ENCODE peak calls at places on chromosomes 3 and 15, in six cellular contexts. One of them, this sample, is unnamed.

GRCh38 chr3:132659370-132660055 is at the start of gene ACAD11:
- DNase-seq in GM12878: peak; percentile 35
- DNase-seq in A549: peak; percentile 60
- DNase-seq in suprapubic skin: peak; percentile 86
- DNase-seq in H1: no peak
- DNase-seq in transverse colon: peak; percentile 70
- DNase-seq in this sample: peak; percentile 75

GRCh38 chr3:66276705-66277274 is 56.0 kb downstream of the SLC25A26 start:
- DNase-seq in GM12878: no peak
- DNase-seq in A549: peak; percentile 62
- DNase-seq in suprapubic skin: no peak
- DNase-seq in H1: peak; percentile 7
- DNase-seq in transverse colon: peak; percentile 58
- DNase-seq in this sample: peak; percentile 39

GRCh38 chr3:88291516-88291915 is 141.8 kb downstream of the C3orf38 start:
- DNase-seq in GM12878: no peak
- DNase-seq in A549: no peak
- DNase-seq in suprapubic skin: no peak
- DNase-seq in H1: no peak
- DNase-seq in transverse colon: no peak
- DNase-seq in this sample: no peak

GRCh38 chr3:46603461-46604062 is 8.8 kb upstream of the FAM240A start:
- DNase-seq in GM12878: no peak
- DNase-seq in A549: no peak
- DNase-seq in suprapubic skin: no peak
- DNase-seq in H1: no peak
- DNase-seq in transverse colon: no peak
- DNase-seq in this sample: no peak

GRCh38 chr3:190621209-190621608 is 107.3 kb downstream of the IL1RAP start:
- DNase-seq in GM12878: no peak
- DNase-seq in A549: no peak
- DNase-seq in suprapubic skin: no peak
- DNase-seq in H1: no peak
- DNase-seq in transverse colon: no peak
- DNase-seq in this sample: no peak

GRCh38 chr3:141553055-141553454 is 66.2 kb downstream of the RASA2 start:
- DNase-seq in GM12878: no peak
- DNase-seq in A549: no peak
- DNase-seq in suprapubic skin: no peak
- DNase-seq in H1: no peak
- DNase-seq in transverse colon: no peak
- DNase-seq in this sample: no peak

GRCh38 chr3:183275418-183275817 is 22.4 kb downstream of the B3GNT5 start:
- DNase-seq in GM12878: no peak
- DNase-seq in A549: peak; percentile 38
- DNase-seq in suprapubic skin: no peak
- DNase-seq in H1: no peak
- DNase-seq in transverse colon: no peak
- DNase-seq in this sample: no peak

GRCh38 chr3:114504941-114505632 is 211.3 kb downstream of the TIGIT start:
- DNase-seq in GM12878: no peak
- DNase-seq in A549: no peak
- DNase-seq in suprapubic skin: no peak
- DNase-seq in H1: no peak
- DNase-seq in transverse colon: no peak
- DNase-seq in this sample: no peak

GRCh38 chr3:70832811-70833509 is 520.5 kb upstream of the MDFIC2 start:
- DNase-seq in GM12878: no peak
- DNase-seq in A549: no peak
- DNase-seq in suprapubic skin: no peak
- DNase-seq in H1: no peak
- DNase-seq in transverse colon: no peak
- DNase-seq in this sample: no peak

GRCh38 chr3:111667621-111668239 is 72.6 kb upstream of the ZBED2 start:
- DNase-seq in GM12878: peak; percentile 69
- DNase-seq in A549: no peak
- DNase-seq in suprapubic skin: no peak
- DNase-seq in H1: no peak
- DNase-seq in transverse colon: peak; percentile 41
- DNase-seq in this sample: no peak

DNA sequence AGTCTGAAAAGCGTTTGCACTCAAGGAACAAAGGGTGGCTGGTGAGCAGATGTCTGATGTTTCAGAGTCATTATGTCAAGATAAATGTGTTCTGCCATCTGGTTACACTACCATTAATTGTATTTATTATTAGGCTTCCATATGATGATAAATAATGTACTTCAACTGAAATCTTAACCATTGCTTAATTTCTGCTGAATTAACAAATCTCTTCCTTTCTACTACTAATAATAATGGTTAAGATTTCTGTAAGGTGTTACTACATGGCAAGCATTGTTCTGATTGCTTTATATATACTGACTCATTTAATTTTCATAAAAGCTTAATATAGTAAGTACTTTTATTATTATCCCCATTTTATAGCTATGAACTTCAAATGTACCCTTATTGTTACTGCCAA is 68.4 kb upstream of the GALNT15 start:
- DNase-seq in GM12878: no peak
- DNase-seq in A549: no peak
- DNase-seq in suprapubic skin: no peak
- DNase-seq in H1: no peak
- DNase-seq in transverse colon: no peak
- DNase-seq in this sample: no peak
- TF ChIP-seq POLR2A in GM12878: no peak
- TF ChIP-seq POLR2A in A549: no peak
- TF ChIP-seq POLR2A in suprapubic skin: no peak
- TF ChIP-seq POLR2A in H1: no peak
- TF ChIP-seq POLR2A in transverse colon: no peak
- TF ChIP-seq POLR2A in this sample: no peak

GRCh38 chr15:50150851-50151250 is 31.1 kb upstream of the SLC27A2 start:
- DNase-seq in GM12878: no peak
- DNase-seq in A549: no peak
- DNase-seq in suprapubic skin: no peak
- DNase-seq in H1: no peak
- DNase-seq in transverse colon: no peak
- DNase-seq in this sample: no peak

GRCh38 chr15:50150349-50150748 is 31.3 kb upstream of the ATP8B4 start:
- DNase-seq in GM12878: no peak
- DNase-seq in A549: no peak
- DNase-seq in suprapubic skin: no peak
- DNase-seq in H1: no peak
- DNase-seq in transverse colon: no peak
- DNase-seq in this sample: no peak

GRCh38 chr15:50146661-50147060 is 27.6 kb upstream of the ATP8B4 start:
- DNase-seq in GM12878: no peak
- DNase-seq in A549: no peak
- DNase-seq in suprapubic skin: no peak
- DNase-seq in H1: no peak
- DNase-seq in transverse colon: no peak
- DNase-seq in this sample: no peak

GRCh38 chr15:50149090-50149489 is 30.1 kb upstream of the ATP8B4 start:
- DNase-seq in GM12878: no peak
- DNase-seq in A549: no peak
- DNase-seq in suprapubic skin: no peak
- DNase-seq in H1: no peak
- DNase-seq in transverse colon: no peak
- DNase-seq in this sample: no peak

GRCh38 chr15:50148362-50148963 is 29.4 kb upstream of the ATP8B4 start:
- DNase-seq in GM12878: no peak
- DNase-seq in A549: peak; percentile 91
- DNase-seq in suprapubic skin: no peak
- DNase-seq in H1: peak; percentile 7
- DNase-seq in transverse colon: peak; percentile 52
- DNase-seq in this sample: no peak
- TF ChIP-seq CTCF in GM12878: peak; percentile 27
- TF ChIP-seq CTCF in A549: peak; percentile 96
- TF ChIP-seq CTCF in suprapubic skin: peak; percentile 11
- TF ChIP-seq CTCF in H1: peak; percentile 77
- TF ChIP-seq CTCF in transverse colon: peak; percentile 48
- TF ChIP-seq CTCF in this sample: no peak

DNA sequence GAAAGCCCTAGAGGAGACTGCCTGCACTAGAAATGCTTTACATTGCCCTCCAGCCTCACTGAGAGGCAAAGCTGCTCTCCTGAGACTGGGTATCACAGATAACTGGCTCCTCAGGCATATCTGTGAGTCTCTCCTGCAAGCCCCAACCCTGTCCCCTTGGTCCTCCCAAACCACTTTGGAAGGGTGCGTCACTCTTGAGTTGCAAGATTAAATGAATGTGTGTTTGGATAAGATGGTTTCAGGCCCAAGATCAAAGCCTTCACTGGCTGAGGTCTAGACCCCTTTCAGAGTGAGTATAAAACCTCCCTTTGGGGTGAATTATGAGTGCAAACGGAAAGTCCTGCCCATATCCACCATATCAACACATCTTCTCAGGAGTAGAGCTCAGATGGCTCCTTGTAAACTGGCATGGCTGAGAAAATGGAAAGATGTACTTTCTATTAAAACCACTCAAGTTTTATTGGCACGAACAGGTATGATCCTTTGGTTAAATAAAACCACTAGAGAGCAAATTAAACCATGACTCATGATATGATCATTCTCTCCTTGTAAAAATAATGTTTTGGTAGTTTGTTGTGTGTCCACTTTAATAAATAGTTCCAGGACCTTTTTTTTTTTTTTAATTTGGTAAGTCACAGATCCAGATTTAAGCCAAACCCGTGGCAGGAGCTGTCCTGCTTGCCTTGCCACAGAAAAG is 164.0 kb downstream of the CHST2 start:
- DNase-seq in GM12878: no peak
- DNase-seq in A549: no peak
- DNase-seq in suprapubic skin: no peak
- DNase-seq in H1: no peak
- DNase-seq in transverse colon: no peak
- DNase-seq in this sample: no peak
- TF ChIP-seq EP300 in GM12878: no peak
- TF ChIP-seq EP300 in A549: no peak
- TF ChIP-seq EP300 in suprapubic skin: no peak
- TF ChIP-seq EP300 in H1: no peak
- TF ChIP-seq EP300 in transverse colon: no peak
- TF ChIP-seq EP300 in this sample: no peak

DNA sequence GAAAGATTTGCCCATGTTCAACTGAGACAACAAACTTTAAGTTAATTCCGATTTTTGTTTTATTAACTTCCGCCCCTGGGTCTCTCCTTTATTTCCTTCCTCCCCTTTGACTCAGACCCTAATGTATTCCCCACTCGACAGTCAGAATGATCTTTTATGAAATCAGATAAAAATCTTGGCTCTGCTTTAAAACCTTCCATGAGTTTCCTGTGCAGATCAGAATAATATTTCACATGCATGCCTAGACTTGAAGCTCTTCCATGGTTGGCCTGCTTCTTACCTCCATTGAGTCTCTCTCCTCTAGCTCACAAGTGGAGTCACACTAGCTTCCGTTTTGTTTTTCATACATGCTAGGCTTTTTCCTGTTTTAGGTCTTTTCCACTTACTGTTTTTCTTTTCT is 116.8 kb upstream of the SPATA16 start:
- DNase-seq in GM12878: no peak
- DNase-seq in A549: no peak
- DNase-seq in suprapubic skin: no peak
- DNase-seq in H1: no peak
- DNase-seq in transverse colon: no peak
- DNase-seq in this sample: no peak
- TF ChIP-seq POLR2A in GM12878: no peak
- TF ChIP-seq POLR2A in A549: no peak
- TF ChIP-seq POLR2A in suprapubic skin: no peak
- TF ChIP-seq POLR2A in H1: no peak
- TF ChIP-seq POLR2A in transverse colon: no peak
- TF ChIP-seq POLR2A in this sample: no peak

DNA sequence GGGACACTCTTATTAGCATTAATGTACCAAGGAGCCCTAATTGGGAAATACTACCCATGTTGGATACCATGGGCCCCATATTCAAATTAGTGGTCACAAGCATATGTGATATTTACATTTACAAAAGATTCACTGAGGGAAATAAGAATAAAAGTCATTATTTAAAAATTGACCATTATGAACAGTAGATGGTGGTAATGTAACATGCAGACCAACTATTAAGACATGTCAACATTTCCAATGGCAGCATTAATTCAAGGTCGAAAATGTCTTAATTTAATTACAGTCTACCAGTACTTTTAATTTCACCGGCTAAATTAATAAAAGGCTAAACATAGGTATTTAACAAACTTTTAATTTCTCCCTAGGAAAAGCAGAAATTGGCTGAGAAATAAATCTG is 26.3 kb downstream of the NEK11 start:
- DNase-seq in GM12878: no peak
- DNase-seq in A549: no peak
- DNase-seq in suprapubic skin: no peak
- DNase-seq in H1: no peak
- DNase-seq in transverse colon: no peak
- DNase-seq in this sample: no peak
- TF ChIP-seq CTCF in GM12878: peak; percentile 29
- TF ChIP-seq CTCF in A549: peak; percentile 42
- TF ChIP-seq CTCF in suprapubic skin: no peak
- TF ChIP-seq CTCF in H1: no peak
- TF ChIP-seq CTCF in transverse colon: no peak
- TF ChIP-seq CTCF in this sample: no peak

GRCh38 chr3:35780800-35781199 is 141.5 kb downstream of the ARPP21 start:
- DNase-seq in GM12878: no peak
- DNase-seq in A549: no peak
- DNase-seq in suprapubic skin: no peak
- DNase-seq in H1: no peak
- DNase-seq in transverse colon: no peak
- DNase-seq in this sample: no peak

GRCh38 chr3:35776346-35776745 is 137.0 kb downstream of the ARPP21 start:
- DNase-seq in GM12878: no peak
- DNase-seq in A549: no peak
- DNase-seq in suprapubic skin: no peak
- DNase-seq in H1: no peak
- DNase-seq in transverse colon: no peak
- DNase-seq in this sample: no peak

GRCh38 chr3:35778201-35778600 is 138.9 kb downstream of the ARPP21 start:
- DNase-seq in GM12878: no peak
- DNase-seq in A549: no peak
- DNase-seq in suprapubic skin: no peak
- DNase-seq in H1: no peak
- DNase-seq in transverse colon: no peak
- DNase-seq in this sample: no peak

GRCh38 chr3:35777065-35777464 is 137.7 kb downstream of the ARPP21 start:
- DNase-seq in GM12878: no peak
- DNase-seq in A549: no peak
- DNase-seq in suprapubic skin: no peak
- DNase-seq in H1: no peak
- DNase-seq in transverse colon: no peak
- DNase-seq in this sample: no peak

DNA sequence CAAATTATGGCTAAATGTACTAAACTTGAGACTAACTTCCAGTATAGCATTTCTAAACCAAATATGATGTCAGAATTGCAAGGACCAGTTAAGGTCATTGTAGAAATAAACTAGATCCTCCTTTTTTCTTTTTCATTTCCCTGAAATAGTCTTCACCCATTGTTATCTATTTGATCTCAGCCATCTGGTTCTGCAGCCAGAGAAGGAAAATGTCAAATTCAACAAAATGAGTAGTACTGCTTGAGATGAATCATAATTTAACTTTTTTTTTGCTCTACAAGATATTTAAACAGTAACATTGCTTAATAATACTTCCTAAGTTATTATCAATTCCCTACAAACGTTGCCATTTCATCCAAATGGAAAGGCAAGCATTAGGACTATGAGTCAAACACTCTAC is 138.2 kb downstream of the ARPP21 start:
- DNase-seq in GM12878: no peak
- DNase-seq in A549: no peak
- DNase-seq in suprapubic skin: no peak
- DNase-seq in H1: no peak
- DNase-seq in transverse colon: no peak
- DNase-seq in this sample: no peak
- TF ChIP-seq EP300 in GM12878: no peak
- TF ChIP-seq EP300 in A549: no peak
- TF ChIP-seq EP300 in suprapubic skin: no peak
- TF ChIP-seq EP300 in H1: no peak
- TF ChIP-seq EP300 in transverse colon: no peak
- TF ChIP-seq EP300 in this sample: no peak

This sample was measured in ovary.